ENCODE peak calls at places on chromosomes 3 and 15, in five cellular contexts. One of them, this sample, is unnamed.

GRCh38 chr15:28107111-28107893 is 8.2 kb upstream of the OCA2 start:
- DNase-seq in GM12864: no peak
- DNase-seq in WERI-Rb-1: no peak
- DNase-seq in CD4-positive, alpha-beta T cell: no peak
- DNase-seq in chondrocyte: peak; percentile 75
- DNase-seq in this sample: no peak

GRCh38 chr15:80990955-80991354 is 1.3 kb upstream of the MESD start:
- DNase-seq in GM12864: no peak
- DNase-seq in WERI-Rb-1: no peak
- DNase-seq in CD4-positive, alpha-beta T cell: no peak
- DNase-seq in chondrocyte: no peak
- DNase-seq in this sample: no peak

GRCh38 chr3:129023909-129024308 is 22.8 kb downstream of the EFCC1 start:
- DNase-seq in GM12864: no peak
- DNase-seq in WERI-Rb-1: no peak
- DNase-seq in CD4-positive, alpha-beta T cell: no peak
- DNase-seq in chondrocyte: peak; percentile 0
- DNase-seq in this sample: no peak

GRCh38 chr15:35038655-35039534 is 46.2 kb downstream of the NANOGP8 start:
- DNase-seq in GM12864: no peak
- DNase-seq in WERI-Rb-1: no peak
- DNase-seq in CD4-positive, alpha-beta T cell: no peak
- DNase-seq in chondrocyte: no peak
- DNase-seq in this sample: no peak

GRCh38 chr3:143166376-143166775 is 46.8 kb downstream of the CHST2 start:
- DNase-seq in GM12864: no peak
- DNase-seq in WERI-Rb-1: no peak
- DNase-seq in CD4-positive, alpha-beta T cell: no peak
- DNase-seq in chondrocyte: no peak
- DNase-seq in this sample: no peak

GRCh38 chr3:126964950-126965349 is 18.0 kb upstream of the PLXNA1 start:
- DNase-seq in GM12864: no peak
- DNase-seq in WERI-Rb-1: no peak
- DNase-seq in CD4-positive, alpha-beta T cell: no peak
- DNase-seq in chondrocyte: peak; percentile 61
- DNase-seq in this sample: no peak

GRCh38 chr3:107684431-107684925 is 161.7 kb downstream of the BBX start:
- DNase-seq in GM12864: no peak
- DNase-seq in WERI-Rb-1: no peak
- DNase-seq in CD4-positive, alpha-beta T cell: no peak
- DNase-seq in chondrocyte: no peak
- DNase-seq in this sample: no peak

GRCh38 chr3:123379041-123379830 is 69.7 kb downstream of the ADCY5 start:
- DNase-seq in GM12864: no peak
- DNase-seq in WERI-Rb-1: no peak
- DNase-seq in CD4-positive, alpha-beta T cell: no peak
- DNase-seq in chondrocyte: no peak
- DNase-seq in this sample: no peak

GRCh38 chr3:61666615-61667320 is 105.4 kb downstream of the PTPRG start:
- DNase-seq in GM12864: no peak
- DNase-seq in WERI-Rb-1: no peak
- DNase-seq in CD4-positive, alpha-beta T cell: no peak
- DNase-seq in chondrocyte: no peak
- DNase-seq in this sample: no peak

GRCh38 chr15:100705841-100706240 is 103.5 kb downstream of the ASB7 start:
- DNase-seq in GM12864: no peak
- DNase-seq in WERI-Rb-1: no peak
- DNase-seq in CD4-positive, alpha-beta T cell: no peak
- DNase-seq in chondrocyte: no peak
- DNase-seq in this sample: no peak

GRCh38 chr3:194577985-194578905 is 55.0 kb downstream of the TMEM44 start:
- DNase-seq in GM12864: no peak
- DNase-seq in WERI-Rb-1: no peak
- DNase-seq in CD4-positive, alpha-beta T cell: no peak
- DNase-seq in chondrocyte: no peak
- DNase-seq in this sample: peak; percentile 53

GRCh38 chr3:60434945-60435344 is 816.3 kb downstream of the FHIT start:
- DNase-seq in GM12864: no peak
- DNase-seq in WERI-Rb-1: no peak
- DNase-seq in CD4-positive, alpha-beta T cell: no peak
- DNase-seq in chondrocyte: no peak
- DNase-seq in this sample: no peak

GRCh38 chr15:55774113-55774970 is 31.4 kb upstream of the PRTG start:
- DNase-seq in GM12864: no peak
- DNase-seq in WERI-Rb-1: peak; percentile 76
- DNase-seq in CD4-positive, alpha-beta T cell: peak; percentile 7
- DNase-seq in chondrocyte: no peak
- DNase-seq in this sample: no peak
- TF ChIP-seq CTCF in GM12864: peak; percentile 71
- TF ChIP-seq CTCF in WERI-Rb-1: peak; percentile 66
- TF ChIP-seq CTCF in CD4-positive, alpha-beta T cell: peak; percentile 56
- TF ChIP-seq CTCF in chondrocyte: peak; percentile 83
- TF ChIP-seq CTCF in this sample: peak; percentile 64

DNA sequence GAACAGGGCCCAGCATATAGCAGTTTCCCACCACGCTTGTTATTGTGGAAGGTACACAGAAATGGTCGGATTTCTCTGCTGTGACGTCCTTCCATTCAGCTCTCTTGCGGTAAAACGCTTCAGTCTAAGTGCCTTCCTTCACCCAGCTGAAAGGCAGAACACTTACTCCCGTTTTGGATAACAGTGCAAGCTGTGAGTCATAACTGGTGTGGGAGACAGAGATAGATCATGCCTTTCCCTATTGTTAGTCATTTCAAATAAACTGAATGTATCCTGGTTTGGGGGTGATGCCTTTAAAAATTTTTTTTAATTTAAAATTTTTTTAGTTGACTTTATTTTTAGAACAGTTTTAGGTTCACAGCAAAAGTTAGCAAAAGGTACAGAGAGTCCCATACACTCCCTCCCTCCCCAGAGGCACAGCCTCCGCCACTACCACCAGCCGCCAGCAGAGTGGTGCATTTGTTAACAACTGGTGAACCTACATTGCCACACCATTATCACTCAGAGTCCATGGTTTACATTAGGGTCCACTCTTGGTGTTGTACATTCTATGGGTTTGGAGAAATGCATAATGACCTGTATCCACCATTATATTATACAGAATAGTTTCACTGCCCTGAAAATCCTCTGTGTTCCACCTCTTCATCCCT is 94.9 kb upstream of the NSMCE3 start:
- DNase-seq in GM12864: no peak
- DNase-seq in WERI-Rb-1: no peak
- DNase-seq in CD4-positive, alpha-beta T cell: no peak
- DNase-seq in chondrocyte: no peak
- DNase-seq in this sample: peak; percentile 9
- TF ChIP-seq CTCF in GM12864: peak; percentile 55
- TF ChIP-seq CTCF in WERI-Rb-1: peak; percentile 16
- TF ChIP-seq CTCF in CD4-positive, alpha-beta T cell: no peak
- TF ChIP-seq CTCF in chondrocyte: peak; percentile 50
- TF ChIP-seq CTCF in this sample: no peak

DNA sequence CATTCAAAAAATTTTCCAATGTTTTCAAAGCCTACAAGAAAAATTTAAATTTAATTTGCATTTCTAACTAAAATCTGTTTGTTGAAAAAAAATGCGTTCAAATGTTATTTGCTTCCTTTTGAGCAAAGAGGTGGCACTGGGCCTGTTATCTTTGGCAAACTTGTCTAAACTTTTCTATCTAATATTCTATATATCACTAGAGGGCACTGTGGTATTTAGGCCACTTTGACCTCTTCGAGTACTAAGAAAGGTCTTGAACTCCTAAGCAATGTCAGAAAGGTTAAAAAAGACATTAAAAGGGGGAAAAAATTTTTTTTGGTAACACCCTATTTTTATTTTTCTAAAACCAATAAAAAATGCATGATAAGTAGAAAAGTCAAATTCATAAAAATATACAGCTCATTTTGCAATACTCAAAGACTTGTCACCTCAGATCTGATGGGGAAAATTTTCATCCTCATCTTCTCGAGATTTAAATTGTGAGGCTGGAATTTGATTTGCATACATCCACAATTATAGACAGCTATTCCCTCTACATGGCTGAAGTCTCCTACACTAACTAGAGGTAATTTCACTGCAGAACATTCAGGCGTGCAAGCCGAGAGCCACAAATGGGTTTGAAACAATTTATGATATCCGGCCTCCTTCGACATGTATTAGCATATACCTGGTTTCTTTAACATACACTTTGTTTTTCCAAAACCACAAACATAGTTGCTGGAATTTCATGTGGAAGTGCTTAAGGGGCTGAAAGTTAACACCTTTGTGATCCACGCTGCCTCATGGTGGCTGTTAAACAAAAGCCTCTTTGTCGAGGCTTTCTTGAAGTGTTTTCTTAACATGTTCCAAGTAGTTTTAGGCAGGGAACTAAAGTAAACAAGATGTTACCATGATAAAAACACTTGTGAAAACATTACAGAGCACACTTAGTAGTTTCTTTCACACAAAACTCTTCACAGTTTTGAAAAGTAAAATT is 576.4 kb downstream of the FOXP1 start:
- DNase-seq in GM12864: no peak
- DNase-seq in WERI-Rb-1: no peak
- DNase-seq in CD4-positive, alpha-beta T cell: no peak
- DNase-seq in chondrocyte: no peak
- DNase-seq in this sample: no peak
- TF ChIP-seq CTCF in GM12864: peak; percentile 31
- TF ChIP-seq CTCF in WERI-Rb-1: no peak
- TF ChIP-seq CTCF in CD4-positive, alpha-beta T cell: peak; percentile 76
- TF ChIP-seq CTCF in chondrocyte: peak; percentile 80
- TF ChIP-seq CTCF in this sample: peak; percentile 33

GRCh38 chr3:57006949-57007419 is 53.5 kb upstream of the SPATA12 start:
- DNase-seq in GM12864: no peak
- DNase-seq in WERI-Rb-1: no peak
- DNase-seq in CD4-positive, alpha-beta T cell: no peak
- DNase-seq in chondrocyte: no peak
- DNase-seq in this sample: no peak
- TF ChIP-seq CTCF in GM12864: peak; percentile 45
- TF ChIP-seq CTCF in WERI-Rb-1: peak; percentile 37
- TF ChIP-seq CTCF in CD4-positive, alpha-beta T cell: no peak
- TF ChIP-seq CTCF in chondrocyte: peak; percentile 59
- TF ChIP-seq CTCF in this sample: peak; percentile 43

GRCh38 chr3:12993022-12993622 is 80.1 kb downstream of the IQSEC1 start:
- DNase-seq in GM12864: no peak
- DNase-seq in WERI-Rb-1: no peak
- DNase-seq in CD4-positive, alpha-beta T cell: no peak
- DNase-seq in chondrocyte: no peak
- DNase-seq in this sample: no peak
- TF ChIP-seq CTCF in GM12864: peak; percentile 18
- TF ChIP-seq CTCF in WERI-Rb-1: peak; percentile 19
- TF ChIP-seq CTCF in CD4-positive, alpha-beta T cell: no peak
- TF ChIP-seq CTCF in chondrocyte: peak; percentile 30
- TF ChIP-seq CTCF in this sample: no peak

This sample was measured in HFF-Myc.